ENCODE peak calls at places on chromosomes 16 and 17, in five cellular contexts. One of them, this sample, is unnamed.

GRCh38 chr17:83174859-83175550 is 95.6 kb downstream of the METRNL start:
- DNase-seq in uterus: no peak
- DNase-seq in neural crest cell: no peak
- DNase-seq in body of pancreas: no peak
- DNase-seq in central memory CD4-positive, alpha-beta T cell: no peak
- DNase-seq in this sample: no peak

GRCh38 chr17:17849863-17850373 is 13.1 kb upstream of the SREBF1 start:
- DNase-seq in body of pancreas: peak; percentile 41
- DNase-seq in central memory CD4-positive, alpha-beta T cell: peak; percentile 65
- DNase-seq in uterus: peak; percentile 63
- DNase-seq in neural crest cell: peak; percentile 31
- DNase-seq in this sample: no peak

GRCh38 chr16:88719267-88719932 is 13.1 kb downstream of the CTU2 start:
- DNase-seq in body of pancreas: no peak
- DNase-seq in central memory CD4-positive, alpha-beta T cell: no peak
- DNase-seq in neural crest cell: no peak
- DNase-seq in uterus: peak; percentile 42
- DNase-seq in this sample: no peak

GRCh38 chr16:87948119-87948545 is 3.1 kb upstream of the BANP start:
- DNase-seq in uterus: no peak
- DNase-seq in neural crest cell: no peak
- DNase-seq in central memory CD4-positive, alpha-beta T cell: no peak
- DNase-seq in body of pancreas: no peak
- DNase-seq in this sample: no peak

GRCh38 chr17:41814195-41814594 is 1.4 kb downstream of the FKBP10 start:
- DNase-seq in body of pancreas: no peak
- DNase-seq in neural crest cell: no peak
- DNase-seq in central memory CD4-positive, alpha-beta T cell: no peak
- DNase-seq in uterus: no peak
- DNase-seq in this sample: no peak

GRCh38 chr17:47204722-47205418 is 4.3 kb upstream of the MYL4 start:
- DNase-seq in body of pancreas: no peak
- DNase-seq in uterus: no peak
- DNase-seq in central memory CD4-positive, alpha-beta T cell: peak; percentile 52
- DNase-seq in neural crest cell: no peak
- DNase-seq in this sample: no peak

GRCh38 chr16:57802635-57803412 is 533 bp upstream of the KIFC3 start:
- DNase-seq in neural crest cell: peak; percentile 34
- DNase-seq in body of pancreas: peak; percentile 62
- DNase-seq in uterus: no peak
- DNase-seq in central memory CD4-positive, alpha-beta T cell: no peak
- DNase-seq in this sample: peak; percentile 67

GRCh38 chr17:76000016-76000754 is 470 bp upstream of the CDK3 start:
- DNase-seq in body of pancreas: peak; percentile 76
- DNase-seq in uterus: no peak
- DNase-seq in central memory CD4-positive, alpha-beta T cell: peak; percentile 47
- DNase-seq in neural crest cell: peak; percentile 74
- DNase-seq in this sample: peak; percentile 48

GRCh38 chr17:63538693-63539595 is 11.3 kb upstream of the DCAF7 start:
- DNase-seq in body of pancreas: no peak
- DNase-seq in neural crest cell: no peak
- DNase-seq in central memory CD4-positive, alpha-beta T cell: no peak
- DNase-seq in uterus: no peak
- DNase-seq in this sample: no peak

GRCh38 chr17:1951920-1952319 is 73.2 kb downstream of the RTN4RL1 start:
- DNase-seq in uterus: no peak
- DNase-seq in body of pancreas: no peak
- DNase-seq in neural crest cell: no peak
- DNase-seq in central memory CD4-positive, alpha-beta T cell: no peak
- DNase-seq in this sample: no peak

GRCh38 chr16:20870122-20870521 is 30.0 kb downstream of the DCUN1D3 start:
- DNase-seq in body of pancreas: no peak
- DNase-seq in central memory CD4-positive, alpha-beta T cell: no peak
- DNase-seq in uterus: no peak
- DNase-seq in neural crest cell: no peak
- DNase-seq in this sample: no peak

GRCh38 chr16:19851476-19851875 is 33.2 kb downstream of the GPRC5B start:
- DNase-seq in body of pancreas: no peak
- DNase-seq in neural crest cell: no peak
- DNase-seq in uterus: no peak
- DNase-seq in central memory CD4-positive, alpha-beta T cell: no peak
- DNase-seq in this sample: no peak

GRCh38 chr16:78022347-78022746 is at the start of gene CLEC3A:
- DNase-seq in uterus: no peak
- DNase-seq in central memory CD4-positive, alpha-beta T cell: no peak
- DNase-seq in neural crest cell: no peak
- DNase-seq in body of pancreas: no peak
- DNase-seq in this sample: no peak

This sample was measured in NCI-H460.